ENCODE peak calls at places on chromosomes 4 and X, in six cellular contexts. D is K562, O is GM12878, M is WTC11, Q is H1, Y is HepG2. S is an unnamed sample.

GRCh38 chr4:138401330-138401729 is 159.2 kb upstream of the SLC7A11 start:
- DNase-seq in D (no peak), O (no peak), M (no peak), Q (no peak), Y (no peak), S (no peak)

GRCh38 chr4:119237201-119237600 is 24.7 kb downstream of the USP53 start:
- DNase-seq in D (no peak), O (no peak), M (no peak), Q (no peak), Y (no peak), S (no peak)

GRCh38 chr4:29081230-29081955 is 1638.8 kb upstream of the PCDH7 start:
- DNase-seq in D (no peak), O (no peak), M (no peak), Q (no peak), Y (no peak), S (peak; percentile 22)

GRCh38 chr4:62709618-62710252 is 1509.6 kb downstream of the ADGRL3 start:
- DNase-seq in D (no peak), O (no peak), M (no peak), Q (no peak), Y (peak; percentile 34), S (no peak)

GRCh38 chrX:100819837-100820666 is at the start of gene CSTF2:
- DNase-seq in D (peak; percentile 83), O (peak; percentile 50), M (peak; percentile 73), Q (no peak), Y (peak; percentile 71), S (peak; percentile 65)

GRCh38 chr4:26039950-26040349 is 125.9 kb downstream of the SMIM20 start:
- DNase-seq in D (no peak), O (no peak), M (no peak), Q (no peak), Y (no peak), S (no peak)

GRCh38 chr4:37793562-37793961 is 32.9 kb upstream of the PGM2 start:
- DNase-seq in D (no peak), O (no peak), M (no peak), Q (no peak), Y (peak; percentile 27), S (no peak)

GRCh38 chr4:55503164-55503563 is 43.5 kb downstream of the CLOCK start:
- DNase-seq in D (peak; percentile 13), O (no peak), M (no peak), Q (no peak), Y (no peak), S (peak; percentile 38)

GRCh38 chr4:3486556-3487270 is 23.6 kb downstream of the DOK7 start:
- DNase-seq in D (no peak), O (no peak), M (no peak), Q (no peak), Y (no peak), S (no peak)

GRCh38 chr4:83876047-83876446 is 340.1 kb downstream of the GPAT3 start:
- DNase-seq in D (no peak), O (no peak), M (no peak), Q (no peak), Y (no peak), S (no peak)

GRCh38 chrX:6210230-6210629 is 18.4 kb downstream of the NLGN4X start:
- DNase-seq in D (no peak), O (no peak), M (no peak), Q (no peak), Y (no peak), S (no peak)

GRCh38 chrX:37425370-37425769 is 76.2 kb downstream of the PRRG1 start:
- DNase-seq in D (no peak), O (no peak), M (no peak), Q (no peak), Y (no peak), S (no peak)

GRCh38 chr4:13546374-13546854 is 2.1 kb upstream of the NKX3-2 start:
- DNase-seq in D (no peak), O (no peak), M (no peak), Q (no peak), Y (no peak), S (no peak)

GRCh38 chrX:50905334-50905733 is 5.2 kb upstream of the BMP15 start:
- DNase-seq in D (peak; percentile 17), O (no peak), M (peak; percentile 29), Q (no peak), Y (peak; percentile 4), S (no peak)

GRCh38 chrX:10611441-10612090 is 8.8 kb downstream of the MID1 start:
- DNase-seq in D (no peak), O (no peak), M (no peak), Q (no peak), Y (no peak), S (no peak)

GRCh38 chr4:108355523-108356208 is 186.9 kb upstream of the LEF1 start:
- DNase-seq in D (no peak), O (no peak), M (no peak), Q (no peak), Y (no peak), S (no peak)

GRCh38 chr4:145825255-145825654 is 113.4 kb downstream of the ZNF827 start:
- DNase-seq in D (no peak), O (no peak), M (no peak), Q (no peak), Y (no peak), S (no peak)

GRCh38 chrX:19121898-19122640 is at the start of gene ADGRG2:
- DNase-seq in D (no peak), O (no peak), M (peak; percentile 35), Q (no peak), Y (no peak), S (no peak)

GRCh38 chr4:100762738-100763137 is 244.9 kb upstream of the EMCN start:
- DNase-seq in D (no peak), O (no peak), M (no peak), Q (no peak), Y (no peak), S (no peak)

GRCh38 chr4:11106769-11107168 is 321.9 kb downstream of the HS3ST1 start:
- DNase-seq in D (no peak), O (no peak), M (no peak), Q (no peak), Y (no peak), S (no peak)

GRCh38 chr4:186032259-186032658 is 36.7 kb upstream of the TLR3 start:
- DNase-seq in D (no peak), O (no peak), M (no peak), Q (no peak), Y (no peak), S (no peak)

GRCh38 chr4:143411527-143412480 is 75.1 kb downstream of the GAB1 start:
- DNase-seq in D (no peak), O (no peak), M (no peak), Q (no peak), Y (no peak), S (no peak)

GRCh38 chrX:107153005-107153404 is 34.4 kb upstream of the RBM41 start:
- DNase-seq in D (no peak), O (no peak), M (no peak), Q (no peak), Y (no peak), S (no peak)

DNA sequence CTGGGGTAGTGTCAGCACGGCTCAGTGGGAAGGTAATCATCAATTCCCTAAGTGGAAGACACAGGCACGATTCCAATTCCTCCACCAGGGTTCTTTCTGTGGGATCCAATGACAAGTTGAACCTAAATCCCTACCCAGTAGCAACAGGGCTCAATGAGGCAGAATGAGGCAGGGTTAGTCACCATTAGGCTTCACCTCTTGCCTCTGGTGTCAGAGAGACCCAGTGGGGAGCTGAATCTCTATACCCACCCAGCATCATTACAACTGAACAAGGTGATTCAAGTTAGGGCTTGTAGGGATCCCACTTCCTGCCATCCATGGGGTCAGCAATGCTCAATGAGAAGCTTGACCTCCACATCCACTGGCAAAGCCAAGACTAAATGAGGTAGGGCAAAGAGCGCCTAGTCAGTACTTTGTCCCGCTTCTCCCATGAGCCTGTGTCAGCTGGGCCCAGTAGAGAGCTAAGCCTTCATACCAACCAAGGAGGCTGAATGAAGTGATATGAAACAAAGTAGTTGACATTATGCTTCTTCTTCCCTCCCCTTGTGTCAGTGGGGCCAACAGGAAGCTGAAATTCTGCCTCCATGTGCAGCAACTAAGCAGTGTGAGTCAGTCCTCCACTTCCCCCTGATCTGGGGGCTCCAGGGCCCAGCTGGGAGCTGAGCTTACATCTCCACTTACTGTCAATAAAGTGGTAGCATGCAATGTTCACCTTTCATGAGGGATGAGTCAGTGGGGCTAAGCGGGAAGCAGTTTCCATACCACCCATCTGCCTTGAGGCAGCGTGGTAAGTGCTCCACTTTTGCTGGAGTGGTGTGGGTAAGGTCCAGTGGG is 36.4 kb upstream of the RBM41 start:
- DNase-seq in D (peak; percentile 17), O (no peak), M (no peak), Q (peak; percentile 3), Y (peak; percentile 18), S (no peak)
- TF ChIP-seq ATF3 in D (peak; percentile 72), O (no peak), M (no peak), Q (no peak), Y (no peak), S (no peak)

DNA sequence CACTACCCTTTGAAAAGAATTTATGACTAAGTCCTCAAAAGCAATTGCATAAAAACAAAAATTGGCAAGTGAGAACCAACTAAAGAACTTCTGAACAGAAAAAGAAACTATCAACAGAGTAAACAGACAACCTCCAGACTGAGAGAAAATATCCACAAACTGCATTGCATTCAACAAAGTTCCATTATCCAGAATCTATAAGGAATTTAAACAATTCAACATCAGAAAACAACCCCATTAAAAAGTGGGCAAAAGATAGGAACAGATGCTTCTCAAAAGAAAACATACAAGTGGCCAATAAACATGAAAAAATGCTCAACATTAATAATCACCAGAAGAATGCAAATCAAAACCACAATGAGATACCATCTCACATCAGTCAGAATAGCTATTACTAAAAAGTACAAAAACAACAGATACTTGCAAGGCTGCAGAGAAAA is 130.2 kb downstream of the GASK1B start:
- DNase-seq in D (no peak), O (no peak), M (no peak), Q (no peak), Y (no peak), S (no peak)
- TF ChIP-seq ATF3 in D (no peak), O (no peak), M (no peak), Q (no peak), Y (no peak), S (no peak)

DNA sequence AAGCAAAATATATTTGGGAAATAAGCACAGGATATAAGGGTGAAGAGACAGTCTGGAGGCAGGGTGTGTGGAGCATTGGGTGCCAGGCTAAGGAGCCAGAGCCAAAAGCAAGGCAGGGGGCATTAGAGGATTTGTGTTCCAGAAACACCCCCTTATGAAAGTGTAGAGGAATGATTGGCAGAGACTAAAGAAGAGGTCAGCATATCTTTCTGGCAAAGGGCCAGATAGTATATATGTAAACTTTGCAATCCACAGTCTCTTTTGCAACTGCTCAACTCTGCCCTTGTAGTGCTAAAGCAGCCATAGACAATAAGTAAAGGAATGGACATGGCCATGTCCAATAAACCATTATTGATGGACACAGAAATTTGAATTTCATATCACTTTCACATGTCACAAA is 3.6 kb upstream of the SLC9A6 start:
- DNase-seq in D (no peak), O (no peak), M (no peak), Q (no peak), Y (no peak), S (no peak)
- TF ChIP-seq ATF3 in D (no peak), O (no peak), M (no peak), Q (no peak), Y (no peak), S (no peak)

DNA sequence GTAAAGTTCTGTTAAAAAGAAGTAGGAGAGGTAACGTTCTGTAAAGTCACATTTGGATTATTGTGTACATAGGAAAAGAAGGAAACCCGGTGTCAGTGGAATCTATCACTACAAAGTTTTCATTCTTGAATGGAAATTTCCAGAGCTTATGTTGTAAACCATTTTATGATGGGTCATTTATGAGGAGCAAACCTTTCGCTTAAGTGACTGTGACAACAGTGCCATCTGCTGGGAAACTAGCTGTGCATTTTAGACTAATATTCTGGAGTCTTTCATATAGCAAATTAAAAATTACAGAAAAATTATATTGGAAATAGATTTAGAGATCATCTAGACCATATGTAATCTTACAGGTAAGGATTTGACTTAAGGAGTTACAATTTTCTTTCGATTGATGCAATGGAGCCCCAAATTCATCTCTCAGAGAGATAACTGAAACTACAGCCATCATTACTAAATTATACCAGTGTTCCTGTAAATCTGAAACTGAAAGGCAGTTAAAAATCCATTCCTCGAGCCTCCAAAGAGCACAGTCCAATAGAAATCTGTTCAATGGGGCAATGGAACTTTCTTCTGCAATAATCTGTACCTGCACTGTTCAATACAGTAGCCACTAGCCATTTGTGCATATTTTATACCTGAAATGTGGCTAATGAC is 26.9 kb downstream of the ASB9 start:
- DNase-seq in D (peak; percentile 17), O (peak; percentile 17), M (no peak), Q (no peak), Y (peak; percentile 12), S (peak; percentile 43)
- TF ChIP-seq ATF3 in D (no peak), O (no peak), M (no peak), Q (no peak), Y (no peak), S (no peak)